ENCODE peak calls at places on chromosome 18, in nine cellular contexts. S is SK-N-DZ; E is NCI-H748 treated with DMSO at 0.1 percent for 48 hours; C is GF-D8; J is upper lobe of right lung; U is NCI-H460; G is activated CD4-positive, alpha-beta T cell treated with anti-CD3 and anti-CD28 coated beads, Interleukin-2, amount 50 U/mL, for 1 hour; H is EL; Y is heart right ventricle. P is an unnamed sample.

GRCh38 chr18:67043276-67043675 is 439.4 kb upstream of the CDH19 start:
- DNase-seq in S (no peak), E (no peak), C (no peak), J (peak), U (no peak), G (no peak), H (no peak), Y (no peak), P (no peak)

GRCh38 chr18:48548921-48549320 is 10.1 kb downstream of the CTIF start:
- DNase-seq in S (no peak), E (no peak), C (peak), J (no peak), U (no peak), G (no peak), H (no peak), Y (no peak), P (no peak)

GRCh38 chr18:58447342-58448190 is 181.3 kb downstream of the ALPK2 start:
- DNase-seq in S (no peak), E (no peak), C (no peak), J (no peak), U (no peak), G (no peak), H (peak), Y (no peak), P (no peak)

GRCh38 chr18:45399643-45400042 is 215.6 kb upstream of the SLC14A2 start:
- DNase-seq in S (no peak), E (no peak), C (no peak), J (no peak), U (no peak), G (no peak), H (no peak), Y (peak), P (no peak)

GRCh38 chr18:22543764-22544163 is 126.0 kb upstream of the CTAGE1 start:
- DNase-seq in S (no peak), E (no peak), C (no peak), J (no peak), U (no peak), G (no peak), H (no peak), Y (no peak), P (no peak)

GRCh38 chr18:75290737-75291358 is 80.3 kb downstream of the TSHZ1 start:
- DNase-seq in S (no peak), E (peak), C (no peak), J (no peak), U (no peak), G (no peak), H (no peak), Y (no peak), P (no peak)

GRCh38 chr18:75297731-75298130 is 87.1 kb downstream of the TSHZ1 start:
- DNase-seq in S (peak), E (no peak), C (no peak), J (no peak), U (no peak), G (no peak), H (no peak), Y (no peak), P (no peak)

GRCh38 chr18:78244779-78245178 is 734.8 kb upstream of the SALL3 start:
- DNase-seq in S (no peak), E (no peak), C (no peak), J (no peak), U (no peak), G (no peak), H (no peak), Y (no peak), P (no peak)